ENCODE peak calls at places on chromosomes 2 and 18, in ten cellular contexts. One of them, this sample, is unnamed.
A peak's percentile ranks its signal among the peaks of the same experiment; 100 is the strongest.

GRCh38 chr2:43225788-43226557 is 433 bp downstream of the ZFP36L2 start:
- DNase-seq in transverse colon: no peak
- DNase-seq in IMR-90: peak; percentile 68
- DNase-seq in upper lobe of left lung: peak; percentile 94
- DNase-seq in thyroid gland: peak; percentile 51
- DNase-seq in body of pancreas: peak; percentile 83
- DNase-seq in uterus: peak; percentile 73
- DNase-seq in tibial nerve: peak; percentile 43
- DNase-seq in adrenal gland: peak; percentile 60
- DNase-seq in heart left ventricle: peak; percentile 86
- DNase-seq in this sample: no peak

GRCh38 chr2:100588071-100588786 is 25.4 kb downstream of the PDCL3 start:
- DNase-seq in heart left ventricle: no peak
- DNase-seq in transverse colon: no peak
- DNase-seq in upper lobe of left lung: no peak
- DNase-seq in IMR-90: peak; percentile 66
- DNase-seq in uterus: no peak
- DNase-seq in thyroid gland: no peak
- DNase-seq in tibial nerve: no peak
- DNase-seq in adrenal gland: no peak
- DNase-seq in body of pancreas: no peak
- DNase-seq in this sample: no peak

GRCh38 chr2:185583058-185583816 is 155.4 kb upstream of the FSIP2 start:
- DNase-seq in heart left ventricle: no peak
- DNase-seq in body of pancreas: no peak
- DNase-seq in adrenal gland: no peak
- DNase-seq in IMR-90: peak; percentile 3
- DNase-seq in upper lobe of left lung: no peak
- DNase-seq in transverse colon: no peak
- DNase-seq in uterus: no peak
- DNase-seq in thyroid gland: no peak
- DNase-seq in tibial nerve: no peak
- DNase-seq in this sample: no peak

GRCh38 chr2:224894356-224894755 is 147.9 kb downstream of the DOCK10 start:
- DNase-seq in tibial nerve: no peak
- DNase-seq in adrenal gland: no peak
- DNase-seq in body of pancreas: no peak
- DNase-seq in transverse colon: no peak
- DNase-seq in uterus: no peak
- DNase-seq in heart left ventricle: no peak
- DNase-seq in upper lobe of left lung: no peak
- DNase-seq in IMR-90: no peak
- DNase-seq in thyroid gland: no peak
- DNase-seq in this sample: no peak

GRCh38 chr2:201786471-201786870 is 5.7 kb upstream of the ALS2 start:
- DNase-seq in body of pancreas: no peak
- DNase-seq in transverse colon: no peak
- DNase-seq in IMR-90: peak; percentile 52
- DNase-seq in thyroid gland: no peak
- DNase-seq in tibial nerve: no peak
- DNase-seq in uterus: no peak
- DNase-seq in heart left ventricle: no peak
- DNase-seq in upper lobe of left lung: no peak
- DNase-seq in adrenal gland: no peak
- DNase-seq in this sample: no peak

GRCh38 chr2:145750074-145750473 is 1230.2 kb upstream of the ZEB2 start:
- DNase-seq in transverse colon: no peak
- DNase-seq in IMR-90: no peak
- DNase-seq in uterus: no peak
- DNase-seq in thyroid gland: no peak
- DNase-seq in adrenal gland: no peak
- DNase-seq in body of pancreas: no peak
- DNase-seq in upper lobe of left lung: no peak
- DNase-seq in heart left ventricle: no peak
- DNase-seq in tibial nerve: no peak
- DNase-seq in this sample: no peak

GRCh38 chr2:239926587-239927234 is 98.4 kb downstream of the NDUFA10 start:
- DNase-seq in adrenal gland: peak; percentile 12
- DNase-seq in uterus: no peak
- DNase-seq in IMR-90: peak; percentile 38
- DNase-seq in upper lobe of left lung: no peak
- DNase-seq in transverse colon: no peak
- DNase-seq in heart left ventricle: no peak
- DNase-seq in body of pancreas: no peak
- DNase-seq in tibial nerve: no peak
- DNase-seq in thyroid gland: no peak
- DNase-seq in this sample: no peak

GRCh38 chr2:173943738-173944137 is 21.4 kb downstream of the SP3 start:
- DNase-seq in upper lobe of left lung: no peak
- DNase-seq in heart left ventricle: no peak
- DNase-seq in tibial nerve: no peak
- DNase-seq in IMR-90: no peak
- DNase-seq in uterus: no peak
- DNase-seq in thyroid gland: no peak
- DNase-seq in adrenal gland: no peak
- DNase-seq in body of pancreas: no peak
- DNase-seq in transverse colon: no peak
- DNase-seq in this sample: no peak

GRCh38 chr2:30662268-30663131 is 144.7 kb downstream of the CAPN13 start:
- DNase-seq in body of pancreas: no peak
- DNase-seq in uterus: peak; percentile 25
- DNase-seq in heart left ventricle: no peak
- DNase-seq in thyroid gland: no peak
- DNase-seq in IMR-90: peak; percentile 63
- DNase-seq in upper lobe of left lung: no peak
- DNase-seq in adrenal gland: no peak
- DNase-seq in transverse colon: peak; percentile 46
- DNase-seq in tibial nerve: no peak
- DNase-seq in this sample: no peak

GRCh38 chr2:171522057-171522803 is at the start of gene CYBRD1:
- DNase-seq in upper lobe of left lung: peak; percentile 95
- DNase-seq in adrenal gland: peak; percentile 91
- DNase-seq in body of pancreas: peak; percentile 50
- DNase-seq in thyroid gland: peak; percentile 91
- DNase-seq in tibial nerve: peak; percentile 85
- DNase-seq in heart left ventricle: peak; percentile 93
- DNase-seq in IMR-90: peak; percentile 79
- DNase-seq in uterus: peak; percentile 90
- DNase-seq in transverse colon: peak; percentile 80
- DNase-seq in this sample: peak; percentile 64

DNA sequence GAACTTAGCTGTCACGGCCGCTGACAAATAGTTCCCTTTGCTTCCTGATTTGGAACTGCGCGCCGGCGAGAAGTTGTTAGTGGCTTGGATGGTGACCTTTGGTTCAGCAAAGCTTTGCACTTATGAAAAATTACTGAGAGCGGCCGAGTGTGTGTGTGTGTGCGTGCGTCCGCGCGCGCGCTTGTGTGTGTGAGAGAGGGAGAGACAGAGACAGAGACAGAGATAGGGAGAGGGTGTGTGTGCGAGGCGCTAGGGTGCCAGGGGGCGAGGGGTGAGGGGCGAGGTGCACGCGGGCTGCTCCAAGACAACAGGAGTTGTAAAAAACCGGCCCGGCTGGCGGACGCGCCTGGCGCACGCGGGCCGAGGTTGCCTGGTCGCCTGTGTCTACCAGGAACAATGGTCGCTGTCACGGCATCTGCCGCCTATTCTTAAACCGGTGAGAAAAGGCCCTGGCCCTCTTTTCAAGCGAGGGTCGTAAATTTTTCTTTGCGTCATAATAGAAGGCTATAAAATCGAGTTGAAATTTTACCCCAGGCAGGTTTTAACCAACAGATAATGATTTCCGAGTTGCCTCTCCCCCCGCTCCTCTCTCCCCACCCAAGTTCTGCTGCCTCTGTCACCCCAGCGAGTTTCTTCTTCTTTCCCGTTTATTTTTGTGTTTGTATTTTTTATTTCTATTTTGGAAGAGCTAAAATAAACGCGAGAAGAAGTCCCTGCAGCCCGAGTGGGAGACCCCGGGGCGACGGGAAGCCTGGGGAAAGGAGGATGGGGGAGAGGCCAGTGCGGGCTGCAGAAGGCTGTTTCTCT is 595 bp downstream of the HOXD3 start:
- DNase-seq in tibial nerve: no peak
- DNase-seq in body of pancreas: no peak
- DNase-seq in adrenal gland: no peak
- DNase-seq in uterus: no peak
- DNase-seq in IMR-90: no peak
- DNase-seq in upper lobe of left lung: peak; percentile 80
- DNase-seq in thyroid gland: no peak
- DNase-seq in heart left ventricle: no peak
- DNase-seq in transverse colon: peak; percentile 59
- DNase-seq in this sample: no peak
- H3K27ac ChIP-seq in tibial nerve: no peak overlapping the region
- H3K27ac ChIP-seq in body of pancreas: no peak overlapping the region
- H3K27ac ChIP-seq in adrenal gland: no peak overlapping the region
- H3K27ac ChIP-seq in uterus: peak overlapping the region; percentile 83
- H3K27ac ChIP-seq in IMR-90: no peak overlapping the region
- H3K27ac ChIP-seq in upper lobe of left lung: no peak overlapping the region
- H3K27ac ChIP-seq in thyroid gland: no peak overlapping the region
- H3K27ac ChIP-seq in heart left ventricle: no peak overlapping the region
- H3K27ac ChIP-seq in transverse colon: no peak overlapping the region
- H3K27ac ChIP-seq in this sample: no peak overlapping the region

GRCh38 chr18:31687016-31687415 is 2.6 kb upstream of the B4GALT6 start:
- DNase-seq in uterus: no peak
- DNase-seq in tibial nerve: no peak
- DNase-seq in body of pancreas: no peak
- DNase-seq in IMR-90: no peak
- DNase-seq in thyroid gland: no peak
- DNase-seq in transverse colon: no peak
- DNase-seq in upper lobe of left lung: no peak
- DNase-seq in heart left ventricle: no peak
- DNase-seq in adrenal gland: no peak
- DNase-seq in this sample: no peak

GRCh38 chr18:31684279-31685096 is at the start of gene B4GALT6:
- DNase-seq in thyroid gland: peak; percentile 25
- DNase-seq in IMR-90: no peak
- DNase-seq in upper lobe of left lung: peak; percentile 88
- DNase-seq in body of pancreas: peak; percentile 18
- DNase-seq in tibial nerve: no peak
- DNase-seq in uterus: no peak
- DNase-seq in adrenal gland: peak; percentile 30
- DNase-seq in transverse colon: peak; percentile 33
- DNase-seq in heart left ventricle: peak; percentile 63
- DNase-seq in this sample: no peak

GRCh38 chr18:31683968-31684278 is 458 bp downstream of the B4GALT6 start:
- DNase-seq in body of pancreas: no peak
- DNase-seq in tibial nerve: no peak
- DNase-seq in heart left ventricle: no peak
- DNase-seq in uterus: no peak
- DNase-seq in IMR-90: no peak
- DNase-seq in upper lobe of left lung: no peak
- DNase-seq in adrenal gland: no peak
- DNase-seq in thyroid gland: no peak
- DNase-seq in transverse colon: no peak
- DNase-seq in this sample: no peak

GRCh38 chr18:31686572-31686971 is 2.2 kb upstream of the B4GALT6 start:
- DNase-seq in tibial nerve: no peak
- DNase-seq in transverse colon: no peak
- DNase-seq in upper lobe of left lung: no peak
- DNase-seq in heart left ventricle: no peak
- DNase-seq in body of pancreas: no peak
- DNase-seq in thyroid gland: no peak
- DNase-seq in adrenal gland: no peak
- DNase-seq in IMR-90: no peak
- DNase-seq in uterus: no peak
- DNase-seq in this sample: no peak

GRCh38 chr18:31685097-31686082 is 1.0 kb upstream of the B4GALT6 start:
- DNase-seq in thyroid gland: peak; percentile 68
- DNase-seq in IMR-90: peak; percentile 54
- DNase-seq in uterus: peak; percentile 45
- DNase-seq in transverse colon: peak; percentile 76
- DNase-seq in upper lobe of left lung: peak; percentile 93
- DNase-seq in tibial nerve: no peak
- DNase-seq in heart left ventricle: peak; percentile 86
- DNase-seq in body of pancreas: peak; percentile 81
- DNase-seq in adrenal gland: peak; percentile 70
- DNase-seq in this sample: no peak
- TF ChIP-seq POLR2A in thyroid gland: no peak
- TF ChIP-seq POLR2A in IMR-90: no peak
- TF ChIP-seq POLR2A in uterus: peak; percentile 15
- TF ChIP-seq POLR2A in transverse colon: peak; percentile 44
- TF ChIP-seq POLR2A in upper lobe of left lung: no peak
- TF ChIP-seq POLR2A in tibial nerve: no peak
- TF ChIP-seq POLR2A in heart left ventricle: no peak
- TF ChIP-seq POLR2A in body of pancreas: peak; percentile 38
- TF ChIP-seq POLR2A in adrenal gland: no peak
- TF ChIP-seq POLR2A in this sample: peak; percentile 40

GRCh38 chr18:25097119-25098114 is 254.5 kb downstream of the ZNF521 start:
- DNase-seq in thyroid gland: no peak
- DNase-seq in uterus: no peak
- DNase-seq in tibial nerve: no peak
- DNase-seq in body of pancreas: no peak
- DNase-seq in heart left ventricle: no peak
- DNase-seq in adrenal gland: no peak
- DNase-seq in upper lobe of left lung: no peak
- DNase-seq in IMR-90: peak; percentile 73
- DNase-seq in transverse colon: no peak
- DNase-seq in this sample: no peak
- H3K27ac ChIP-seq in thyroid gland: no peak overlapping the region
- H3K27ac ChIP-seq in uterus: peak overlapping the region; percentile 19
- H3K27ac ChIP-seq in tibial nerve: no peak overlapping the region
- H3K27ac ChIP-seq in body of pancreas: no peak overlapping the region
- H3K27ac ChIP-seq in heart left ventricle: no peak overlapping the region
- H3K27ac ChIP-seq in adrenal gland: no peak overlapping the region
- H3K27ac ChIP-seq in upper lobe of left lung: peak overlapping the region; percentile 60
- H3K27ac ChIP-seq in IMR-90: peak overlapping the region; percentile 50
- H3K27ac ChIP-seq in transverse colon: no peak overlapping the region
- H3K27ac ChIP-seq in this sample: no peak overlapping the region

GRCh38 chr18:57927511-57927910 is 116.5 kb upstream of the NEDD4L start:
- DNase-seq in upper lobe of left lung: no peak
- DNase-seq in tibial nerve: no peak
- DNase-seq in transverse colon: no peak
- DNase-seq in IMR-90: no peak
- DNase-seq in heart left ventricle: no peak
- DNase-seq in thyroid gland: no peak
- DNase-seq in uterus: no peak
- DNase-seq in adrenal gland: no peak
- DNase-seq in body of pancreas: no peak
- DNase-seq in this sample: no peak

GRCh38 chr18:57928466-57928865 is 115.6 kb upstream of the NEDD4L start:
- DNase-seq in thyroid gland: no peak
- DNase-seq in IMR-90: no peak
- DNase-seq in transverse colon: no peak
- DNase-seq in heart left ventricle: no peak
- DNase-seq in body of pancreas: no peak
- DNase-seq in uterus: no peak
- DNase-seq in upper lobe of left lung: no peak
- DNase-seq in adrenal gland: no peak
- DNase-seq in tibial nerve: no peak
- DNase-seq in this sample: no peak

GRCh38 chr18:57930476-57930875 is 113.5 kb upstream of the NEDD4L start:
- DNase-seq in heart left ventricle: no peak
- DNase-seq in uterus: no peak
- DNase-seq in body of pancreas: no peak
- DNase-seq in thyroid gland: no peak
- DNase-seq in transverse colon: no peak
- DNase-seq in adrenal gland: no peak
- DNase-seq in tibial nerve: no peak
- DNase-seq in IMR-90: no peak
- DNase-seq in upper lobe of left lung: no peak
- DNase-seq in this sample: no peak

GRCh38 chr18:57929922-57930321 is 114.1 kb upstream of the NEDD4L start:
- DNase-seq in transverse colon: no peak
- DNase-seq in IMR-90: no peak
- DNase-seq in tibial nerve: no peak
- DNase-seq in thyroid gland: no peak
- DNase-seq in body of pancreas: no peak
- DNase-seq in heart left ventricle: no peak
- DNase-seq in adrenal gland: no peak
- DNase-seq in upper lobe of left lung: no peak
- DNase-seq in uterus: no peak
- DNase-seq in this sample: no peak

GRCh38 chr18:57931038-57931437 is 113.0 kb upstream of the NEDD4L start:
- DNase-seq in IMR-90: no peak
- DNase-seq in upper lobe of left lung: no peak
- DNase-seq in tibial nerve: no peak
- DNase-seq in uterus: no peak
- DNase-seq in adrenal gland: no peak
- DNase-seq in heart left ventricle: no peak
- DNase-seq in transverse colon: peak; percentile 26
- DNase-seq in thyroid gland: no peak
- DNase-seq in body of pancreas: no peak
- DNase-seq in this sample: no peak
- TF ChIP-seq POLR2A in IMR-90: no peak
- TF ChIP-seq POLR2A in upper lobe of left lung: no peak
- TF ChIP-seq POLR2A in tibial nerve: no peak
- TF ChIP-seq POLR2A in uterus: no peak
- TF ChIP-seq POLR2A in adrenal gland: no peak
- TF ChIP-seq POLR2A in heart left ventricle: no peak
- TF ChIP-seq POLR2A in transverse colon: no peak
- TF ChIP-seq POLR2A in thyroid gland: no peak
- TF ChIP-seq POLR2A in body of pancreas: no peak
- TF ChIP-seq POLR2A in this sample: no peak

This sample was measured in gastrocnemius medialis.